ENCODE peak calls at places on chromosomes 11 and 22, in six cellular contexts. Y is H7; I is astrocyte of the cerebellum; O is hippocampal formation; T is foreskin keratinocyte; S is stimulated activated CD4-positive, alpha-beta T cell treated with anti-CD3 and anti-CD28 coated beads, Interleukin-1b, Interleukin-23, amount 100 ng/mL, for 48 hours. X is an unnamed sample.

GRCh38 chr11:35282226-35282882 is 137.0 kb downstream of the SLC1A2 start:
- DNase-seq in S (no peak), O (no peak), I (no peak), T (no peak), Y (no peak), X (no peak)

GRCh38 chr22:21797444-21798221 is 62.0 kb upstream of the YPEL1 start:
- DNase-seq in O (no peak), I (no peak), Y (no peak), S (no peak), T (no peak), X (no peak)

GRCh38 chr11:57542582-57542981 is 5.2 kb downstream of the SMTNL1 start:
- DNase-seq in T (no peak), O (no peak), Y (no peak), I (no peak), S (no peak), X (no peak)

GRCh38 chr22:42383287-42383686 is 48.9 kb downstream of the NFAM1 start:
- DNase-seq in I (no peak), Y (no peak), O (no peak), S (no peak), T (no peak), X (no peak)

GRCh38 chr11:70205766-70206165 is 2.7 kb downstream of the FADD start:
- DNase-seq in T (no peak), I (no peak), S (no peak), Y (no peak), O (no peak), X (no peak)

GRCh38 chr11:129769059-129769458 is 46.6 kb upstream of the TMEM45B start:
- DNase-seq in Y (no peak), S (no peak), T (no peak), O (no peak), I (no peak), X (no peak)

GRCh38 chr11:125514336-125515101 is 18.5 kb upstream of the FEZ1 start:
- DNase-seq in T (peak; percentile 100), I (peak; percentile 52), O (no peak), S (peak; percentile 68), Y (no peak), X (no peak)

GRCh38 chr22:39815882-39816395 is 77.6 kb downstream of the ENTHD1 start:
- DNase-seq in Y (peak; percentile 29), S (no peak), O (no peak), I (no peak), T (no peak), X (no peak)

GRCh38 chr11:27192184-27192583 is 151.6 kb downstream of the BBOX1 start:
- DNase-seq in S (no peak), T (no peak), Y (no peak), O (no peak), I (no peak), X (no peak)

GRCh38 chr22:38704568-38705234 is 1.0 kb upstream of the GTPBP1 start:
- DNase-seq in Y (no peak), O (no peak), T (no peak), S (no peak), I (no peak), X (no peak)

GRCh38 chr22:30714062-30714461 is 19.4 kb downstream of the OSBP2 start:
- DNase-seq in O (no peak), T (no peak), Y (no peak), I (no peak), S (no peak), X (no peak)

GRCh38 chr11:14386895-14387480 is 28.0 kb upstream of the RRAS2 start:
- DNase-seq in T (no peak), S (no peak), O (peak; percentile 68), I (no peak), Y (peak; percentile 63), X (no peak)

GRCh38 chr22:29266564-29267461 is 968 bp downstream of the RHBDD3 start:
- DNase-seq in O (no peak), T (peak; percentile 7), Y (peak; percentile 63), S (no peak), I (no peak), X (no peak)

GRCh38 chr11:128462189-128462588 is 125.2 kb downstream of the ETS1 start:
- DNase-seq in S (no peak), Y (no peak), O (no peak), T (no peak), I (no peak), X (no peak)

GRCh38 chr11:64809781-64810241 is 540 bp downstream of the MEN1 start:
- DNase-seq in T (peak; percentile 44), Y (peak; percentile 93), S (no peak), I (no peak), O (no peak), X (no peak)

GRCh38 chr22:36367479-36367878 is 20.3 kb downstream of the MYH9 start:
- DNase-seq in Y (no peak), O (no peak), S (no peak), I (no peak), T (no peak), X (no peak)

GRCh38 chr22:36764641-36765040 is 11.3 kb downstream of the IFT27 start:
- DNase-seq in O (no peak), T (no peak), I (no peak), S (no peak), Y (no peak), X (no peak)

GRCh38 chr22:42794551-42795510 is 62.2 kb downstream of the ARFGAP3 start:
- DNase-seq in I (no peak), S (no peak), Y (peak; percentile 77), T (no peak), O (no peak), X (no peak)